ENCODE peak calls at places on chromosomes 12 and 14, in eight cellular contexts. V, B, H, O, E, C, L and Y are unnamed samples.

GRCh38 chr14:73026243-73026844 is 562 bp downstream of the ZFYVE1 start:
- DNase-seq in V (no peak), B (no peak), H (no peak), O (no peak), E (peak), C (no peak), L (no peak), Y (no peak)

GRCh38 chr14:36646664-36647416 is 14.8 kb upstream of the PAX9 start:
- DNase-seq in V (no peak), B (no peak), H (no peak), O (no peak), E (no peak), C (no peak), L (no peak), Y (no peak)

GRCh38 chr14:49364752-49365117 is 221.4 kb downstream of the RPS29 start:
- DNase-seq in V (no peak), B (no peak), H (no peak), O (no peak), E (no peak), C (no peak), L (no peak), Y (no peak)

GRCh38 chr12:10031318-10031717 is 836 bp downstream of the CLEC9A start:
- DNase-seq in V (no peak), B (no peak), H (no peak), O (no peak), E (no peak), C (no peak), L (no peak), Y (no peak)

GRCh38 chr12:1212529-1212928 is 221.5 kb downstream of the ERC1 start:
- DNase-seq in V (no peak), B (peak), H (no peak), O (no peak), E (no peak), C (no peak), L (no peak), Y (no peak)

GRCh38 chr12:122058750-122059149 is 19.8 kb upstream of the MLXIP start:
- DNase-seq in V (no peak), B (no peak), H (no peak), O (no peak), E (no peak), C (no peak), L (no peak), Y (no peak)

GRCh38 chr12:57744194-57744776 is 554 bp upstream of the TSPAN31 start:
- DNase-seq in V (no peak), B (peak), H (peak), O (peak), E (peak), C (peak), L (peak), Y (no peak)

GRCh38 chr12:33994857-33995808 is 27.2 kb upstream of the ALG10 start:
- DNase-seq in V (no peak), B (no peak), H (no peak), O (no peak), E (no peak), C (no peak), L (no peak), Y (no peak)

GRCh38 chr12:41795910-41796309 is 348.8 kb downstream of the GXYLT1 start:
- DNase-seq in V (no peak), B (no peak), H (no peak), O (peak), E (no peak), C (no peak), L (no peak), Y (no peak)

GRCh38 chr14:70534904-70535303 is at the start of gene ADAM20:
- DNase-seq in V (no peak), B (no peak), H (no peak), O (no peak), E (no peak), C (no peak), L (no peak), Y (no peak)

GRCh38 chr14:90388437-90388836 is 8.4 kb upstream of the CALM1 start:
- DNase-seq in V (peak), B (peak), H (peak), O (no peak), E (no peak), C (no peak), L (no peak), Y (no peak)

GRCh38 chr12:107318804-107319535 is 225.6 kb upstream of the CRY1 start:
- DNase-seq in V (no peak), B (peak), H (no peak), O (peak), E (peak), C (peak), L (peak), Y (no peak)

GRCh38 chr14:81070511-81070910 is 115.1 kb downstream of the TSHR start:
- DNase-seq in V (no peak), B (no peak), H (no peak), O (no peak), E (no peak), C (no peak), L (no peak), Y (no peak)

GRCh38 chr12:92779902-92780301 is 77.1 kb downstream of the PLEKHG7 start:
- DNase-seq in V (no peak), B (no peak), H (no peak), O (no peak), E (no peak), C (no peak), L (no peak), Y (no peak)

GRCh38 chr12:116990971-116991966 is 80.5 kb downstream of the FBXW8 start:
- DNase-seq in V (peak), B (no peak), H (no peak), O (no peak), E (no peak), C (no peak), L (no peak), Y (no peak)

GRCh38 chr12:12807970-12808702 is 5.0 kb upstream of the DDX47 start:
- DNase-seq in V (no peak), B (peak), H (no peak), O (no peak), E (peak), C (peak), L (peak), Y (no peak)

GRCh38 chr14:95143813-95144620 is 13.3 kb downstream of the DICER1 start:
- DNase-seq in V (no peak), B (no peak), H (no peak), O (no peak), E (no peak), C (no peak), L (no peak), Y (no peak)

GRCh38 chr12:91098942-91099341 is 12.4 kb downstream of the LUM start:
- DNase-seq in V (peak), B (peak), H (peak), O (no peak), E (no peak), C (no peak), L (no peak), Y (peak)

GRCh38 chr12:101414533-101415119 is 7.1 kb upstream of the ARL1 start:
- DNase-seq in V (peak), B (peak), H (peak), O (peak), E (no peak), C (peak), L (no peak), Y (no peak)

GRCh38 chr14:74492413-74493342 is at the start of gene NPC2:
- DNase-seq in V (no peak), B (peak), H (no peak), O (no peak), E (no peak), C (no peak), L (no peak), Y (no peak)

GRCh38 chr12:120719496-120720233 is 6.0 kb upstream of the ACADS start:
- DNase-seq in V (no peak), B (no peak), H (no peak), O (no peak), E (no peak), C (no peak), L (no peak), Y (no peak)

GRCh38 chr12:126389215-126389841 is 1324.1 kb downstream of the AACS start:
- DNase-seq in V (peak), B (peak), H (no peak), O (no peak), E (no peak), C (no peak), L (no peak), Y (no peak)